ENCODE peak calls at places on chromosome 1, in ten cellular contexts. K is body of pancreas, I is fibroblast of mammary gland, P is choroid plexus epithelial cell, O is neural progenitor cell, N is OCI-LY7, Y is PC-3, M is neural crest cell, W is breast epithelium, S is GM12865. J is an unnamed sample.
A peak's percentile ranks its signal among the peaks of the same experiment; 100 is the strongest.

GRCh38 chr1:186152227-186152944 is 222.7 kb downstream of the TPR start:
- DNase-seq in K (no peak), I (peak; percentile 75), P (peak; percentile 82), O (peak; percentile 3), N (no peak), Y (peak; percentile 92), M (no peak), W (no peak), S (no peak), J (peak; percentile 62)

GRCh38 chr1:159222987-159223386 is 18.3 kb downstream of the ACKR1 start:
- DNase-seq in K (no peak), I (no peak), P (no peak), O (no peak), N (no peak), Y (peak; percentile 12), M (no peak), W (no peak), S (no peak), J (no peak)

GRCh38 chr1:109306832-109307362 is at the start of gene MYBPHL:
- DNase-seq in K (no peak), I (no peak), P (no peak), O (peak; percentile 27), N (no peak), Y (no peak), M (no peak), W (no peak), S (no peak), J (no peak)

GRCh38 chr1:100461222-100461621 is 76.7 kb upstream of the GPR88 start:
- DNase-seq in K (no peak), I (no peak), P (no peak), O (peak; percentile 24), N (no peak), Y (no peak), M (no peak), W (no peak), S (no peak), J (no peak)

GRCh38 chr1:59366352-59366751 is 69.5 kb downstream of the FGGY start:
- DNase-seq in K (no peak), I (peak; percentile 55), P (peak; percentile 43), O (no peak), N (no peak), Y (peak; percentile 10), M (no peak), W (no peak), S (no peak), J (peak; percentile 22)

GRCh38 chr1:169460193-169460833 is 25.4 kb downstream of the SLC19A2 start:
- DNase-seq in K (no peak), I (peak; percentile 76), P (peak; percentile 54), O (no peak), N (no peak), Y (no peak), M (no peak), W (no peak), S (no peak), J (peak; percentile 60)

GRCh38 chr1:198776602-198777029 is 137.8 kb downstream of the PTPRC start:
- DNase-seq in K (no peak), I (peak; percentile 99), P (peak; percentile 98), O (no peak), N (no peak), Y (peak; percentile 87), M (no peak), W (no peak), S (no peak), J (peak; percentile 90)

GRCh38 chr1:93701619-93702018 is 20.0 kb upstream of the BCAR3 start:
- DNase-seq in K (no peak), I (peak; percentile 98), P (peak; percentile 94), O (no peak), N (no peak), Y (peak; percentile 99), M (no peak), W (peak; percentile 68), S (peak; percentile 77), J (peak; percentile 81)

GRCh38 chr1:65995928-65996327 is 203.2 kb downstream of the PDE4B start:
- DNase-seq in K (no peak), I (no peak), P (no peak), O (no peak), N (no peak), Y (no peak), M (no peak), W (no peak), S (no peak), J (no peak)

GRCh38 chr1:92081031-92081430 is 886 bp downstream of the BTBD8 start:
- DNase-seq in K (no peak), I (no peak), P (no peak), O (no peak), N (no peak), Y (no peak), M (no peak), W (no peak), S (no peak), J (no peak)

GRCh38 chr1:185157599-185158469 is 867 bp downstream of the SWT1 start:
- DNase-seq in K (no peak), I (peak; percentile 30), P (peak; percentile 18), O (peak; percentile 26), N (no peak), Y (peak; percentile 5), M (no peak), W (no peak), S (peak; percentile 8), J (peak; percentile 8)

DNA sequence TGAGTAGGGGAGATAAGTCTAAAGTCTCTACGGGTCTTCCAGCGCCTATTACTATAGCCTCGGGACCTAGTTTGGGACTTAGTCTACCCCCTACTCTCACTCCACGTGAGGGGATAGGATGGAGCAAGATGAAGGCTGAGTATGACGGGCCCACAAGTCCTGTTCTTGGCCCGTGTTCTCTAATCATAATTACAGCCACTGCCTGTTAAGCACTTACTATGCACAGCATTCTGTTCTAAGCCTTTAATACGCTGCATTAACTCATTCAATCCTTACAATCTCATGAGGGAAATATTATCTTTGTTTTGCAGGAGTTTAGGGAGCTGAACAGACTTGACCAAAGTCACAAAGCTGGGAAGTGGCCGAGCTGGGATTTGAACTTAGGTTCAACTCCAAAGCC is 23.9 kb upstream of the EPB41 start:
- DNase-seq in K (no peak), I (no peak), P (no peak), O (no peak), N (no peak), Y (no peak), M (no peak), W (no peak), S (no peak), J (no peak)
- TF ChIP-seq CTCF in K (no peak), I (no peak), P (no peak), O (no peak), N (no peak), Y (no peak), M (no peak), W (no peak), S (no peak), J (no peak)

GRCh38 chr1:6414443-6414844 is 5.3 kb downstream of the HES2 start:
- DNase-seq in K (no peak), I (peak; percentile 46), P (peak; percentile 65), O (peak; percentile 87), N (peak; percentile 43), Y (peak; percentile 50), M (no peak), W (no peak), S (peak; percentile 86), J (peak; percentile 62)
- TF ChIP-seq CTCF in K (no peak), I (peak; percentile 52), P (peak; percentile 76), O (peak; percentile 76), N (peak; percentile 77), Y (peak; percentile 73), M (peak; percentile 68), W (no peak), S (peak; percentile 53), J (peak; percentile 71)

DNA sequence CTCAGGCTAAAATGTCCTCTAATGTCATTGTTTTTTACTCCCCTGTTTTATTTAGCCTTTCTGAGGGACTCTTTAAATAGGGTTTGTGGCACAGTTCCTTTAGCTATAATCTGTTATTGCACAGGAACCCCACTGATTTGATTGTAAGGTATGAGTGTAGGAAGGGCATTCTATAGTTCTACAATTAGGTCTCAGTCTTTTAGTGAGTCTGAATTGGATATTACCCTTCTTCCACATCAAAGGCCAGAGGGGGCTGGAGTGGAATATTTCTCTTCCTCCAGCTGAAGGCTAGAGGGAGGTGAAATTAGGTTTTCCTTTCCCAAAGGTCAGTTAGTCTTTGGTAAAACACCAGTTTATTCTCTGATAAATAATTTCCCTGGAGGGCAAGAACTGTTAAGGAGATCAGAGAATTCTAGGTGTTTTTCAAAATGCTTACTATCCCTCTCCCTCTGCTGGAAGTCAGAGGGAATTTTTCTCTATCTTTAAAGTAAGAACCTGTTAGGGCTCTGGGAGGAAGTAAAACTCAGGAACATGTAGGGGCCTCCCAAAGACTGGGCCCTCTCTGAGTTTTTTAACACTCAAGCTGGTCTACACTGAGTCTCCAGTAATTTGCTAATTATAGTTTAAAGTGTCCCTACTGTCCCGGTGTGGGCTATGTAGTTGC is 176.3 kb upstream of the ZNHIT6 start:
- DNase-seq in K (no peak), I (peak; percentile 40), P (peak; percentile 69), O (peak; percentile 47), N (no peak), Y (peak; percentile 61), M (no peak), W (no peak), S (peak; percentile 1), J (peak; percentile 54)
- TF ChIP-seq CTCF in K (no peak), I (peak; percentile 68), P (peak; percentile 67), O (peak; percentile 63), N (peak; percentile 21), Y (peak; percentile 74), M (peak; percentile 67), W (peak; percentile 30), S (no peak), J (peak; percentile 69)

GRCh38 chr1:204148098-204148406 is 3.8 kb downstream of the ETNK2 start:
- DNase-seq in K (no peak), I (no peak), P (no peak), O (no peak), N (no peak), Y (no peak), M (no peak), W (no peak), S (no peak), J (no peak)

GRCh38 chr1:204145033-204145504 is 6.8 kb downstream of the ETNK2 start:
- DNase-seq in K (no peak), I (no peak), P (no peak), O (no peak), N (no peak), Y (no peak), M (no peak), W (no peak), S (no peak), J (no peak)

GRCh38 chr1:204146965-204147364 is 4.9 kb downstream of the ETNK2 start:
- DNase-seq in K (no peak), I (no peak), P (no peak), O (no peak), N (no peak), Y (no peak), M (no peak), W (no peak), S (no peak), J (no peak)

GRCh38 chr1:204147392-204148097 is 4.3 kb downstream of the ETNK2 start:
- DNase-seq in K (no peak), I (no peak), P (no peak), O (no peak), N (no peak), Y (no peak), M (no peak), W (no peak), S (no peak), J (no peak)

DNA sequence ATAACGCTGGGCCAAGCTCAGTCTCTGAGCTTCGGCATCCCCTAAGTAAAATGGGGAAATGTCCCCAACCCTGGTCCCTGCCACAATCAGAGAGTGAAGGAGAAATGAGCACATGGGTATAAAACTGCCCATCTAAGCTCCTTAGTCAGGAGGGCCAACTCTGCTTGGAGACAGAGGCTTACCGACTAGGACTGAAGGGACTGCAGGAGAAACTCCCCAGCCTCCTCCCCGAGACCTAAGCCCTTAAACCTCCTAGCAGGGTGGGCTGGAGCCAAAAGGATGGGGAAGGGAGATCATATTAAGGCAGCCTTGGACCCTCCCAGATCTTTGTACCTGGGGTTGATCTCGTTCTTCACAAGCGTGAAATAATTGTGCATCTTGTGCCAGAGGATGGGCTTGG is 5.5 kb downstream of the ETNK2 start:
- DNase-seq in K (no peak), I (no peak), P (no peak), O (no peak), N (no peak), Y (no peak), M (no peak), W (no peak), S (no peak), J (no peak)
- TF ChIP-seq CTCF in K (no peak), I (no peak), P (no peak), O (no peak), N (no peak), Y (no peak), M (no peak), W (no peak), S (no peak), J (no peak)

J was measured in cardiac fibroblast.